ENCODE peak calls at places on chromosomes 3 and 15, in six cellular contexts. One of them, this sample, is unnamed.

GRCh38 chr3:189941125-189941524 is 179.6 kb downstream of the P3H2 start:
- DNase-seq in OCI-LY7: no peak
- DNase-seq in NCI-H1092: no peak
- DNase-seq in EL: no peak
- DNase-seq in stimulated activated CD8-positive, alpha-beta memory T cell treated with anti-CD3 and anti-CD28 coated beads, Interleukin-4, amount 100 ng/mL, for 1 hour: no peak
- DNase-seq in Caco-2: peak
- DNase-seq in this sample: no peak

GRCh38 chr3:186967686-186968085 is 37.4 kb downstream of the ST6GAL1 start:
- DNase-seq in OCI-LY7: no peak
- DNase-seq in NCI-H1092: no peak
- DNase-seq in EL: peak
- DNase-seq in stimulated activated CD8-positive, alpha-beta memory T cell treated with anti-CD3 and anti-CD28 coated beads, Interleukin-4, amount 100 ng/mL, for 1 hour: no peak
- DNase-seq in Caco-2: no peak
- DNase-seq in this sample: no peak

GRCh38 chr15:70190965-70191364 is 93.2 kb upstream of the TLE3 start:
- DNase-seq in OCI-LY7: no peak
- DNase-seq in NCI-H1092: no peak
- DNase-seq in EL: no peak
- DNase-seq in stimulated activated CD8-positive, alpha-beta memory T cell treated with anti-CD3 and anti-CD28 coated beads, Interleukin-4, amount 100 ng/mL, for 1 hour: no peak
- DNase-seq in Caco-2: no peak
- DNase-seq in this sample: no peak

GRCh38 chr3:40120816-40121215 is 188.7 kb upstream of the EIF1B start:
- DNase-seq in OCI-LY7: no peak
- DNase-seq in NCI-H1092: no peak
- DNase-seq in EL: peak
- DNase-seq in stimulated activated CD8-positive, alpha-beta memory T cell treated with anti-CD3 and anti-CD28 coated beads, Interleukin-4, amount 100 ng/mL, for 1 hour: no peak
- DNase-seq in Caco-2: no peak
- DNase-seq in this sample: no peak

GRCh38 chr3:174330303-174330702 is 528.8 kb upstream of the NAALADL2 start:
- DNase-seq in OCI-LY7: no peak
- DNase-seq in NCI-H1092: no peak
- DNase-seq in EL: peak
- DNase-seq in stimulated activated CD8-positive, alpha-beta memory T cell treated with anti-CD3 and anti-CD28 coated beads, Interleukin-4, amount 100 ng/mL, for 1 hour: no peak
- DNase-seq in Caco-2: no peak
- DNase-seq in this sample: no peak

GRCh38 chr3:149122716-149123578 is 6.5 kb upstream of the HPS3 start:
- DNase-seq in OCI-LY7: no peak
- DNase-seq in NCI-H1092: no peak
- DNase-seq in EL: peak
- DNase-seq in stimulated activated CD8-positive, alpha-beta memory T cell treated with anti-CD3 and anti-CD28 coated beads, Interleukin-4, amount 100 ng/mL, for 1 hour: no peak
- DNase-seq in Caco-2: no peak
- DNase-seq in this sample: no peak

GRCh38 chr15:67095834-67096366 is 30.5 kb downstream of the SMAD3 start:
- DNase-seq in OCI-LY7: no peak
- DNase-seq in NCI-H1092: no peak
- DNase-seq in EL: no peak
- DNase-seq in stimulated activated CD8-positive, alpha-beta memory T cell treated with anti-CD3 and anti-CD28 coated beads, Interleukin-4, amount 100 ng/mL, for 1 hour: no peak
- DNase-seq in Caco-2: no peak
- DNase-seq in this sample: no peak

GRCh38 chr3:34676431-34676830 is 878.0 kb downstream of the PDCD6IP start:
- DNase-seq in OCI-LY7: no peak
- DNase-seq in NCI-H1092: no peak
- DNase-seq in EL: no peak
- DNase-seq in stimulated activated CD8-positive, alpha-beta memory T cell treated with anti-CD3 and anti-CD28 coated beads, Interleukin-4, amount 100 ng/mL, for 1 hour: no peak
- DNase-seq in Caco-2: no peak
- DNase-seq in this sample: no peak

GRCh38 chr3:11509175-11510000 is 134.3 kb downstream of the VGLL4 start:
- DNase-seq in OCI-LY7: peak
- DNase-seq in NCI-H1092: no peak
- DNase-seq in EL: peak
- DNase-seq in stimulated activated CD8-positive, alpha-beta memory T cell treated with anti-CD3 and anti-CD28 coated beads, Interleukin-4, amount 100 ng/mL, for 1 hour: no peak
- DNase-seq in Caco-2: no peak
- DNase-seq in this sample: no peak

GRCh38 chr3:158991146-158991705 is 189.4 kb downstream of the MFSD1 start:
- DNase-seq in OCI-LY7: no peak
- DNase-seq in NCI-H1092: no peak
- DNase-seq in EL: no peak
- DNase-seq in stimulated activated CD8-positive, alpha-beta memory T cell treated with anti-CD3 and anti-CD28 coated beads, Interleukin-4, amount 100 ng/mL, for 1 hour: no peak
- DNase-seq in Caco-2: peak
- DNase-seq in this sample: no peak

GRCh38 chr15:99999282-100000070 is 266.2 kb upstream of the LYSMD4 start:
- DNase-seq in OCI-LY7: no peak
- DNase-seq in NCI-H1092: no peak
- DNase-seq in EL: no peak
- DNase-seq in stimulated activated CD8-positive, alpha-beta memory T cell treated with anti-CD3 and anti-CD28 coated beads, Interleukin-4, amount 100 ng/mL, for 1 hour: no peak
- DNase-seq in Caco-2: no peak
- DNase-seq in this sample: no peak

GRCh38 chr3:112416391-112417212 is 82.7 kb downstream of the BTLA start:
- DNase-seq in OCI-LY7: no peak
- DNase-seq in NCI-H1092: no peak
- DNase-seq in EL: no peak
- DNase-seq in stimulated activated CD8-positive, alpha-beta memory T cell treated with anti-CD3 and anti-CD28 coated beads, Interleukin-4, amount 100 ng/mL, for 1 hour: no peak
- DNase-seq in Caco-2: no peak
- DNase-seq in this sample: no peak

GRCh38 chr15:101368086-101368780 is 73.2 kb upstream of the SNRPA1 start:
- DNase-seq in OCI-LY7: no peak
- DNase-seq in NCI-H1092: peak
- DNase-seq in EL: no peak
- DNase-seq in stimulated activated CD8-positive, alpha-beta memory T cell treated with anti-CD3 and anti-CD28 coated beads, Interleukin-4, amount 100 ng/mL, for 1 hour: no peak
- DNase-seq in Caco-2: no peak
- DNase-seq in this sample: no peak

GRCh38 chr3:49725906-49726681 is 2.3 kb upstream of the GMPPB start:
- DNase-seq in OCI-LY7: no peak
- DNase-seq in NCI-H1092: no peak
- DNase-seq in EL: no peak
- DNase-seq in stimulated activated CD8-positive, alpha-beta memory T cell treated with anti-CD3 and anti-CD28 coated beads, Interleukin-4, amount 100 ng/mL, for 1 hour: no peak
- DNase-seq in Caco-2: no peak
- DNase-seq in this sample: peak

GRCh38 chr3:129278970-129279906 is 568 bp downstream of the HMCES start:
- DNase-seq in OCI-LY7: peak
- DNase-seq in NCI-H1092: peak
- DNase-seq in EL: peak
- DNase-seq in stimulated activated CD8-positive, alpha-beta memory T cell treated with anti-CD3 and anti-CD28 coated beads, Interleukin-4, amount 100 ng/mL, for 1 hour: peak
- DNase-seq in Caco-2: peak
- DNase-seq in this sample: peak

GRCh38 chr3:181920409-181920808 is 208.7 kb downstream of the SOX2 start:
- DNase-seq in OCI-LY7: no peak
- DNase-seq in NCI-H1092: no peak
- DNase-seq in EL: no peak
- DNase-seq in stimulated activated CD8-positive, alpha-beta memory T cell treated with anti-CD3 and anti-CD28 coated beads, Interleukin-4, amount 100 ng/mL, for 1 hour: no peak
- DNase-seq in Caco-2: no peak
- DNase-seq in this sample: no peak

GRCh38 chr3:197381371-197381770 is 83.0 kb upstream of the DLG1 start:
- DNase-seq in OCI-LY7: no peak
- DNase-seq in NCI-H1092: no peak
- DNase-seq in EL: no peak
- DNase-seq in stimulated activated CD8-positive, alpha-beta memory T cell treated with anti-CD3 and anti-CD28 coated beads, Interleukin-4, amount 100 ng/mL, for 1 hour: no peak
- DNase-seq in Caco-2: no peak
- DNase-seq in this sample: no peak

GRCh38 chr15:93030430-93031102 is 58.4 kb downstream of the RGMA start:
- DNase-seq in OCI-LY7: peak
- DNase-seq in NCI-H1092: peak
- DNase-seq in EL: peak
- DNase-seq in stimulated activated CD8-positive, alpha-beta memory T cell treated with anti-CD3 and anti-CD28 coated beads, Interleukin-4, amount 100 ng/mL, for 1 hour: peak
- DNase-seq in Caco-2: peak
- DNase-seq in this sample: peak

GRCh38 chr15:96340611-96341464 is 10.3 kb downstream of the NR2F2 start:
- DNase-seq in OCI-LY7: no peak
- DNase-seq in NCI-H1092: peak
- DNase-seq in EL: peak
- DNase-seq in stimulated activated CD8-positive, alpha-beta memory T cell treated with anti-CD3 and anti-CD28 coated beads, Interleukin-4, amount 100 ng/mL, for 1 hour: no peak
- DNase-seq in Caco-2: no peak
- DNase-seq in this sample: no peak

GRCh38 chr3:30393079-30393478 is 213.3 kb upstream of the TGFBR2 start:
- DNase-seq in OCI-LY7: no peak
- DNase-seq in NCI-H1092: no peak
- DNase-seq in EL: no peak
- DNase-seq in stimulated activated CD8-positive, alpha-beta memory T cell treated with anti-CD3 and anti-CD28 coated beads, Interleukin-4, amount 100 ng/mL, for 1 hour: no peak
- DNase-seq in Caco-2: no peak
- DNase-seq in this sample: no peak

GRCh38 chr3:133366921-133367320 is 32.9 kb upstream of the BFSP2 start:
- DNase-seq in OCI-LY7: no peak
- DNase-seq in NCI-H1092: no peak
- DNase-seq in EL: no peak
- DNase-seq in stimulated activated CD8-positive, alpha-beta memory T cell treated with anti-CD3 and anti-CD28 coated beads, Interleukin-4, amount 100 ng/mL, for 1 hour: no peak
- DNase-seq in Caco-2: no peak
- DNase-seq in this sample: no peak

GRCh38 chr3:126149256-126149902 is 31.0 kb downstream of the ALDH1L1 start:
- DNase-seq in OCI-LY7: no peak
- DNase-seq in NCI-H1092: no peak
- DNase-seq in EL: no peak
- DNase-seq in stimulated activated CD8-positive, alpha-beta memory T cell treated with anti-CD3 and anti-CD28 coated beads, Interleukin-4, amount 100 ng/mL, for 1 hour: no peak
- DNase-seq in Caco-2: no peak
- DNase-seq in this sample: no peak

GRCh38 chr3:13009946-13010315 is 63.3 kb downstream of the IQSEC1 start:
- DNase-seq in OCI-LY7: no peak
- DNase-seq in NCI-H1092: no peak
- DNase-seq in EL: no peak
- DNase-seq in stimulated activated CD8-positive, alpha-beta memory T cell treated with anti-CD3 and anti-CD28 coated beads, Interleukin-4, amount 100 ng/mL, for 1 hour: no peak
- DNase-seq in Caco-2: no peak
- DNase-seq in this sample: no peak

GRCh38 chr3:14456794-14457193 is 54.4 kb downstream of the SLC6A6 start:
- DNase-seq in OCI-LY7: no peak
- DNase-seq in NCI-H1092: no peak
- DNase-seq in EL: no peak
- DNase-seq in stimulated activated CD8-positive, alpha-beta memory T cell treated with anti-CD3 and anti-CD28 coated beads, Interleukin-4, amount 100 ng/mL, for 1 hour: no peak
- DNase-seq in Caco-2: no peak
- DNase-seq in this sample: no peak

GRCh38 chr3:187072102-187072501 is 67.2 kb downstream of the RPL39L start:
- DNase-seq in OCI-LY7: peak
- DNase-seq in NCI-H1092: no peak
- DNase-seq in EL: no peak
- DNase-seq in stimulated activated CD8-positive, alpha-beta memory T cell treated with anti-CD3 and anti-CD28 coated beads, Interleukin-4, amount 100 ng/mL, for 1 hour: no peak
- DNase-seq in Caco-2: no peak
- DNase-seq in this sample: no peak